ENCODE peak calls at places on chromosomes 11 and 22, in seven cellular contexts. S is mucosa of gallbladder, W is posterior vena cava, M is head of caudate nucleus, T is transverse colon, J is uterus, B is NCI-H1694 treated with DMSO at 0.1 percent for 48 hours. L is an unnamed sample.

GRCh38 chr11:6657346-6657745 is 1.7 kb upstream of the DCHS1 start:
- DNase-seq in S (no peak), W (no peak), M (no peak), T (no peak), J (no peak), B (no peak), L (peak)

GRCh38 chr11:126140932-126141291 is 70.5 kb downstream of the RPUSD4 start:
- DNase-seq in S (peak), W (peak), M (peak), T (peak), J (peak), B (peak), L (peak)

GRCh38 chr22:48894064-48894671 is 933.5 kb downstream of the BRD1 start:
- DNase-seq in S (no peak), W (peak), M (no peak), T (no peak), J (no peak), B (no peak), L (no peak)

GRCh38 chr22:25668437-25668836 is 73.6 kb upstream of the MYO18B start:
- DNase-seq in S (no peak), W (no peak), M (no peak), T (no peak), J (peak), B (no peak), L (peak)

GRCh38 chr11:11370263-11371060 is 17.4 kb upstream of the CSNK2A3 start:
- DNase-seq in S (no peak), W (no peak), M (peak), T (no peak), J (no peak), B (no peak), L (no peak)

GRCh38 chr22:35733742-35734516 is 16.3 kb downstream of the APOL5 start:
- DNase-seq in S (peak), W (no peak), M (no peak), T (no peak), J (no peak), B (no peak), L (no peak)

GRCh38 chr22:49934144-49934890 is 15.9 kb downstream of the CRELD2 start:
- DNase-seq in S (no peak), W (no peak), M (no peak), T (peak), J (peak), B (peak), L (peak)

GRCh38 chr11:128285313-128285712 is 302.0 kb downstream of the ETS1 start:
- DNase-seq in S (no peak), W (no peak), M (no peak), T (no peak), J (no peak), B (no peak), L (no peak)

GRCh38 chr11:130634981-130635473 is 186.6 kb downstream of the ADAMTS15 start:
- DNase-seq in S (no peak), W (no peak), M (no peak), T (no peak), J (no peak), B (no peak), L (peak)

GRCh38 chr11:121237686-121238658 is 54.6 kb upstream of the SC5D start:
- DNase-seq in S (no peak), W (no peak), M (no peak), T (no peak), J (peak), B (no peak), L (peak)

GRCh38 chr22:48919187-48919590 is 908.5 kb downstream of the BRD1 start:
- DNase-seq in S (no peak), W (peak), M (no peak), T (no peak), J (no peak), B (peak), L (no peak)

GRCh38 chr11:44309483-44310197 is at the start of gene ALX4:
- DNase-seq in S (no peak), W (no peak), M (peak), T (no peak), J (peak), B (no peak), L (no peak)

GRCh38 chr11:116422976-116423375 is 349.8 kb downstream of the BUD13 start:
- DNase-seq in S (no peak), W (peak), M (no peak), T (no peak), J (no peak), B (no peak), L (no peak)

GRCh38 chr11:26649884-26650283 is 72.0 kb downstream of the SLC5A12 start:
- DNase-seq in S (peak), W (no peak), M (peak), T (peak), J (no peak), B (peak), L (peak)

GRCh38 chr11:457071-457760 is 7.1 kb downstream of the PTDSS2 start:
- DNase-seq in S (no peak), W (peak), M (peak), T (no peak), J (no peak), B (no peak), L (no peak)